ENCODE peak calls at places on chromosomes 4 and X, in seven cellular contexts. K is hepatocyte, G is AG04450, Y is PC-3, D is GM12865, Z is right lobe of liver, B is transverse colon. J is an unnamed sample.

GRCh38 chrX:72554448-72555140 is 18.0 kb downstream of the HDAC8 start:
- DNase-seq in D (peak), G (no peak), K (peak), Z (no peak), Y (peak), B (no peak), J (no peak)

GRCh38 chrX:155070663-155070974 is 317 bp downstream of the CMC4 start:
- DNase-seq in B (no peak), D (no peak), K (no peak), G (no peak), Y (no peak), Z (no peak), J (no peak)

GRCh38 chr4:4671774-4672349 is 130.0 kb upstream of the STX18 start:
- DNase-seq in G (no peak), Z (no peak), D (no peak), B (no peak), Y (no peak), K (no peak), J (no peak)

GRCh38 chr4:158538176-158538575 is 16.5 kb downstream of the RXFP1 start:
- DNase-seq in Z (no peak), K (no peak), G (no peak), D (no peak), Y (no peak), B (no peak), J (peak)

GRCh38 chr4:112222219-112222955 is 9.2 kb upstream of the AP1AR start:
- DNase-seq in K (no peak), Z (no peak), B (no peak), Y (no peak), D (no peak), G (no peak), J (no peak)

GRCh38 chrX:56759736-56760409 is 30.8 kb downstream of the NBDY start:
- DNase-seq in K (no peak), D (no peak), G (no peak), Y (no peak), B (no peak), Z (no peak), J (no peak)

GRCh38 chr4:145852256-145852839 is 86.3 kb downstream of the ZNF827 start:
- DNase-seq in K (no peak), Y (no peak), D (no peak), B (no peak), G (no peak), Z (no peak), J (peak)

GRCh38 chrX:139881572-139881971 is 51.3 kb downstream of the ATP11C start:
- DNase-seq in G (no peak), B (no peak), Y (peak), D (no peak), K (no peak), Z (no peak), J (peak)

GRCh38 chr4:71230613-71231012 is 108.2 kb upstream of the SLC4A4 start:
- DNase-seq in D (no peak), K (no peak), G (no peak), Z (no peak), Y (no peak), B (no peak), J (no peak)

GRCh38 chr4:176794151-176794550 is 1.4 kb upstream of the VEGFC start:
- DNase-seq in D (no peak), G (peak), K (no peak), Y (peak), B (no peak), Z (no peak), J (peak)

GRCh38 chr4:183838987-183839712 is 66.0 kb upstream of the STOX2 start:
- DNase-seq in Z (no peak), D (peak), B (no peak), K (peak), G (no peak), Y (peak), J (no peak)

GRCh38 chr4:1056671-1057402 is 45.4 kb downstream of the FGFRL1 start:
- DNase-seq in G (no peak), K (no peak), Z (no peak), Y (no peak), D (no peak), B (no peak), J (no peak)

GRCh38 chr4:110211007-110211769 is 12.8 kb upstream of the ELOVL6 start:
- DNase-seq in K (peak), G (no peak), Z (no peak), B (peak), Y (peak), D (peak), J (no peak)

GRCh38 chr4:139200102-139200501 is 23.1 kb upstream of the ELF2 start:
- DNase-seq in B (no peak), K (no peak), Z (no peak), G (no peak), Y (no peak), D (no peak), J (no peak)

GRCh38 chr4:106418444-106418843 is 49.9 kb upstream of the GIMD1 start:
- DNase-seq in G (no peak), Z (no peak), B (no peak), D (no peak), Y (no peak), K (no peak), J (no peak)

GRCh38 chr4:143773998-143774898 is 73.8 kb upstream of the FREM3 start:
- DNase-seq in B (peak), D (peak), Z (peak), K (peak), G (peak), Y (peak), J (no peak)

GRCh38 chrX:142244568-142244967 is 39.5 kb upstream of the MAGEC2 start:
- DNase-seq in Z (no peak), B (no peak), Y (no peak), D (no peak), G (no peak), K (no peak), J (no peak)

GRCh38 chr4:173367285-173367684 is 3.5 kb upstream of the SAP30 start:
- DNase-seq in D (peak), G (no peak), B (no peak), Z (no peak), K (no peak), Y (peak), J (no peak)

GRCh38 chrX:21972721-21973120 is 32.2 kb downstream of the SMS start:
- DNase-seq in Y (peak), B (no peak), G (peak), D (peak), Z (no peak), K (no peak), J (no peak)

GRCh38 chrX:134695999-134696398 is 37.7 kb upstream of the PLAC1 start:
- DNase-seq in Z (no peak), Y (no peak), B (no peak), K (no peak), D (no peak), G (no peak), J (no peak)

GRCh38 chr4:151874328-151874727 is 113.5 kb upstream of the GATB start:
- DNase-seq in D (no peak), B (no peak), Z (no peak), Y (no peak), K (no peak), G (no peak), J (no peak)

GRCh38 chrX:34901761-34902160 is 40.8 kb upstream of the FAM47B start:
- DNase-seq in Z (no peak), G (no peak), B (no peak), K (no peak), D (no peak), Y (no peak), J (no peak)

GRCh38 chrX:145817666-145818521 is at the start of gene SLITRK2:
- DNase-seq in G (no peak), Y (no peak), K (peak), Z (peak), D (no peak), B (no peak), J (no peak)

GRCh38 chr4:67327245-67327860 is 217.9 kb downstream of the CENPC start:
- DNase-seq in B (peak), D (peak), Y (peak), K (peak), G (peak), Z (no peak), J (peak)

GRCh38 chr4:52868138-52868537 is 6.0 kb downstream of the RASL11B start:
- DNase-seq in G (no peak), Y (no peak), B (no peak), D (no peak), K (peak), Z (no peak), J (no peak)

GRCh38 chr4:60344908-60345307 is 855.2 kb upstream of the ADGRL3 start:
- DNase-seq in Z (no peak), B (no peak), D (no peak), K (no peak), Y (peak), G (no peak), J (no peak)

GRCh38 chrX:10166731-10167149 is 10.0 kb downstream of the CLCN4 start:
- DNase-seq in K (no peak), Z (no peak), Y (no peak), D (peak), G (no peak), B (no peak), J (no peak)

GRCh38 chr4:152448038-152448437 is 87.9 kb downstream of the FBXW7 start:
- DNase-seq in K (no peak), D (no peak), B (no peak), G (no peak), Y (no peak), Z (no peak), J (no peak)

GRCh38 chr4:95167809-95168208 is 381.0 kb downstream of the UNC5C start:
- DNase-seq in K (no peak), G (no peak), D (peak), Z (no peak), Y (no peak), B (no peak), J (no peak)

GRCh38 chr4:98374643-98375042 is 113.5 kb downstream of the RAP1GDS1 start:
- DNase-seq in G (peak), K (no peak), D (no peak), B (no peak), Z (no peak), Y (no peak), J (no peak)

GRCh38 chr4:88592600-88593448 is 544 bp downstream of the HERC3 start:
- DNase-seq in K (peak), B (peak), G (no peak), Y (peak), D (peak), Z (peak), J (no peak)

GRCh38 chr4:117971406-117971805 is 62.9 kb upstream of the NDST3 start:
- DNase-seq in Z (no peak), G (no peak), K (no peak), D (no peak), Y (no peak), B (no peak), J (no peak)

GRCh38 chr4:153759407-153760226 is at the start of gene RNF175:
- DNase-seq in Z (no peak), K (peak), Y (no peak), G (no peak), B (no peak), D (no peak), J (no peak)

GRCh38 chr4:180994722-180995121 is 1248.5 kb upstream of the TENM3 start:
- DNase-seq in Y (no peak), K (no peak), G (no peak), D (no peak), Z (no peak), B (no peak), J (no peak)
- H3K4me3 ChIP-seq in Y (no peak), K (no peak), G (no peak), D (no peak), Z (no peak), B (no peak), J (no peak)

GRCh38 chr4:9765091-9765490 is 16.3 kb upstream of the DRD5 start:
- DNase-seq in Y (peak), K (peak), D (peak), Z (no peak), G (no peak), B (peak), J (no peak)
- TF ChIP-seq CTCF in Y (peak), K (peak), D (peak), Z (peak), G (no peak), B (peak), J (peak)

DNA sequence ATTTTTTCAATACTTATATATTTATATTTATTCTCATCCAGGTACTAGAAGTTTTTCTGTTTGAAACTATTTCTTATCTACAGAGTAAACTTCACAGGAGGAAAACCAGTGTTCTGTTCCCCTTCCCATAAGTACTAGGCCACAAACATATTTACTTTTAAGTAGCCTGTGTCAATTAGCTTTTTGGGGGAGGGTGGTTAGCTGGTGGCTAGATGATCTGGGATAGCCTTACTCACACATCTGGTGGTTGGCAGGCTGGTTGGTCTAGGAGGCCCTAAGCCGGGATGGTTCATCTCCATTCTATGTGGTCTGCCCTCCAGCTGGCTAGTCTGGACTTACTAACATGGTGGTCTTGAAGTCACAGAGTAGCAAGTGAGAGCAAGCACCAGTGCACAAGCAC is 6.2 kb downstream of the JADE3 start:
- DNase-seq in K (no peak), D (no peak), G (no peak), Z (peak), B (no peak), Y (peak), J (no peak)
- H3K4me3 ChIP-seq in K (no peak), D (no peak), G (no peak), Z (no peak), B (no peak), Y (no peak), J (no peak)

GRCh38 chr4:84482564-84483563 is 16.2 kb downstream of the NKX6-1 start:
- DNase-seq in G (no peak), D (no peak), K (no peak), Z (peak), Y (no peak), B (peak), J (no peak)
- TF ChIP-seq CTCF in G (peak), D (no peak), K (peak), Z (peak), Y (no peak), B (peak), J (peak)

DNA sequence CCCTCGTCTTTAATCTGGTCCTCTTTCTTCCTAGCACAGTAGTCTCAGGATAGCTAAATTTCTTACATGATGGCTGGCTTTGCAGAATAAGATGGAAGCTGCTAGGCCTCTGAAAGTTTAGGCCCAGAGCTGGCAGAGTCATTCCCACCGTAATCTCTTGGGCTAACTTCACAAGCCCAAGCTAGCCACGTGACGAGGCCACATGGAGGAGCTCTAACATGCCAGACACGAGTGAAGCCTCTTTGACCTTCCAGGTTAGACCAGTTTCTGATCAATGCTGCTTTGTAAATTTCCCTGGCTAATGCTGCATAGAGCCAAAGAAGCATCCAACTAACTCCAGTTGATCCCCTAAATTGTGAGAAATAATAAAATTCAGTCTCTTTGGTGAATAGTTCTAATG is 9.5 kb upstream of the CENPE start:
- DNase-seq in D (no peak), K (peak), B (no peak), G (no peak), Z (peak), Y (peak), J (no peak)
- H3K4me3 ChIP-seq in D (no peak), K (no peak), B (no peak), G (no peak), Z (no peak), Y (no peak), J (no peak)

DNA sequence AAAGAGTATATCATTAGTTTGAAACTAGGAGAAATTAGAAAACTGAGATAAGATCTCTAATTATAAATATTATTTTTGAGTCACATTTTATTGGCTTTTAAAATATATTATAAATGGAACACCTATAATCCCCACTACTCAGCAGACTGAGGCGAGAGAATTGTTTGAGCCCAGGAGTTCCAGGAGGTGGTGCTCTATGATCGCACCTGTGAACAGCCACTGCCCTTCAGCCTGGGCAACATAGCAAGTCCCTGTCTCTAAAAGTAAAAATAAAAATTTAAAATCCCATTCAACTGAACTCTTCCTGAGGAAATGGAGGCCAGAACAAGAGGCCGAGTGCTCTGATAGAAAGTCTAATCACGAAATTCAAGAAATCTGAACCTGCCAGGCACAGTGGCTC is 6.3 kb upstream of the C4orf36 start:
- DNase-seq in B (no peak), G (no peak), Y (peak), Z (no peak), D (no peak), K (peak), J (no peak)
- TF ChIP-seq CTCF in B (peak), G (peak), Y (peak), Z (peak), D (peak), K (peak), J (peak)

DNA sequence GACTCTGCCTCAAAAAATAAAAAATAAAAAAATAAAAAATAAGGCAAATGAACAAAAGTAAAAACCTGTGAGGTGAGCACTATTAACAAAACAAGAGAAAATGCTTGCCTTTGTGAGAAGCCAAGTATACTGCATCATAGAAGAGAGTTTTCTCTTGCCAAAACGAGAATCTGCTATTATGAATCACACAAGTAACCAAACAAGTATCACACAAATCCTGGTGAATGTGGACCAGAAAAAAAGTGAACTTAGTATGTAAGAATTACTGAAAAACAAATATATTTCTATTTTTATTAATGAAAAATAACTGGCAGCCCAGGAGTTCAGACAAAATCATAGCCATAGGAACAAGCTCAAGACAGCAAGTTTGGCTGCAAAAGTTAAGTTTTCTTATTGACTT is 193.5 kb downstream of the PDGFC start:
- DNase-seq in B (no peak), Z (no peak), D (no peak), K (no peak), G (no peak), Y (peak), J (no peak)
- H3K4me3 ChIP-seq in B (no peak), Z (no peak), D (no peak), K (no peak), G (no peak), Y (no peak), J (no peak)

GRCh38 chr4:123397276-123398150 is 918 bp downstream of the SPRY1 start:
- DNase-seq in G (no peak), K (peak), Z (peak), D (peak), Y (peak), B (peak), J (no peak)
- TF ChIP-seq CTCF in G (no peak), K (no peak), Z (no peak), D (no peak), Y (no peak), B (no peak), J (no peak)

DNA sequence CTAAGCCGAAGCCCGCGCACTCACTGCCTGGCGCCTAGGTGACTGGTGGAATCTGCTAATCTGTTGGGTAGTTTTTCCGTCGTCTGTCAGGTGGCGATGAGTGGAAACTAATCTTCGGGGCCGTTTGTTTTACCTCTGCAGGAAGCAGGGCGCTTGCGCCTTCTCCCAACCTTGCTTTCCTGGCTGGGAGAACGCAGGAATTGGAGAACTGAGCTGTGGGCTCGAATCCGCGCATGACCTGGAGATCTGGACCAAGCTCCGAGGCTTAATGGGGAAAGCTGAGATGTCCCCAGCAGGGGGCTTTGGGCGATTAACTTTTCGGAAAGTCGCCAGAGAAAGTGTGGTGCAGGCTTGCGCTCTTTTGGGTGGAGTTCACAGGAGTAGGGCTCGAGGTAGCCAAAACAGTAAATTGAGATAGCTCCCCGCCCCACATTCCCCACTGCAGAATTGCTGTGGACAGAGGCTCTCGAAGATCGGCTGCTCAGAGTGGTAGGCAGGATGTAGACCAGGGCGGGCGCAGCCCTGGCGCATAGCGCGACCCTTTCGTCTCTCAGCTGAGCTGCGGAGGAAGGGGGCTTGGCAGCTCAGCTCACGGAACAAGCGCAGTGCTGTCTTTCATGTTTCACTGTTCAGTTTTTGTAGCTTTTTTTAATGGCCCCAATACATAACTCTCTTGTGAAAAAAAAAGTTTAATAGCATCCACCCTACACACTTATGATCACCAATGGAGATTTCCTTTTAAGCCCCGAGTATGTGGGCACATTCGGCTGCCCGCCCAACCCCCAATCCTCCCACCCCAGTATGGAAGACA is 2.7 kb upstream of the FGF5 start:
- DNase-seq in K (no peak), G (no peak), Y (no peak), Z (no peak), B (no peak), D (no peak), J (no peak)
- H3K4me3 ChIP-seq in K (no peak), G (no peak), Y (no peak), Z (no peak), B (no peak), D (no peak), J (no peak)

J was measured in AG09309.